ENCODE peak calls at places on chromosomes 11 and 22, in five cellular contexts. T, C, H, F and Q are unnamed samples.

GRCh38 chr11:71332046-71332445 is 79.7 kb upstream of the SHANK2 start:
- DNase-seq in C (no peak), H (no peak), T (no peak), F (no peak), Q (no peak)

GRCh38 chr22:47193606-47194316 is 431.3 kb downstream of the TBC1D22A start:
- DNase-seq in T (no peak), F (no peak), H (no peak), C (no peak), Q (no peak)

GRCh38 chr22:31199187-31199586 is 12.9 kb upstream of the LIMK2 start:
- DNase-seq in T (no peak), H (no peak), C (peak; percentile 50), F (no peak), Q (no peak)

GRCh38 chr11:100328626-100329340 is 358.3 kb upstream of the ARHGAP42 start:
- DNase-seq in F (no peak), T (peak; percentile 7), H (no peak), C (no peak), Q (no peak)

GRCh38 chr11:22711212-22711770 is 44.9 kb downstream of the GAS2 start:
- DNase-seq in H (no peak), T (no peak), F (no peak), C (no peak), Q (no peak)

GRCh38 chr11:128302425-128303186 is 284.8 kb downstream of the ETS1 start:
- DNase-seq in H (no peak), C (no peak), F (peak; percentile 82), T (no peak), Q (no peak)

GRCh38 chr11:11708256-11708655 is 86.5 kb upstream of the GALNT18 start:
- DNase-seq in T (no peak), F (no peak), H (no peak), C (no peak), Q (no peak)

GRCh38 chr22:38450234-38450797 is 4.7 kb downstream of the KCNJ4 start:
- DNase-seq in T (no peak), C (no peak), H (no peak), F (no peak), Q (no peak)

GRCh38 chr11:119320593-119321524 is 3.9 kb upstream of the MCAM start:
- DNase-seq in C (no peak), F (no peak), T (peak; percentile 65), H (peak; percentile 81), Q (no peak)

GRCh38 chr22:48824673-48825651 is 1002.7 kb downstream of the BRD1 start:
- DNase-seq in H (no peak), C (no peak), T (no peak), F (no peak), Q (no peak)

GRCh38 chr11:5367461-5368074 is 16.0 kb upstream of the OR51M1 start:
- DNase-seq in C (no peak), H (no peak), F (no peak), T (peak; percentile 93), Q (no peak)

DNA sequence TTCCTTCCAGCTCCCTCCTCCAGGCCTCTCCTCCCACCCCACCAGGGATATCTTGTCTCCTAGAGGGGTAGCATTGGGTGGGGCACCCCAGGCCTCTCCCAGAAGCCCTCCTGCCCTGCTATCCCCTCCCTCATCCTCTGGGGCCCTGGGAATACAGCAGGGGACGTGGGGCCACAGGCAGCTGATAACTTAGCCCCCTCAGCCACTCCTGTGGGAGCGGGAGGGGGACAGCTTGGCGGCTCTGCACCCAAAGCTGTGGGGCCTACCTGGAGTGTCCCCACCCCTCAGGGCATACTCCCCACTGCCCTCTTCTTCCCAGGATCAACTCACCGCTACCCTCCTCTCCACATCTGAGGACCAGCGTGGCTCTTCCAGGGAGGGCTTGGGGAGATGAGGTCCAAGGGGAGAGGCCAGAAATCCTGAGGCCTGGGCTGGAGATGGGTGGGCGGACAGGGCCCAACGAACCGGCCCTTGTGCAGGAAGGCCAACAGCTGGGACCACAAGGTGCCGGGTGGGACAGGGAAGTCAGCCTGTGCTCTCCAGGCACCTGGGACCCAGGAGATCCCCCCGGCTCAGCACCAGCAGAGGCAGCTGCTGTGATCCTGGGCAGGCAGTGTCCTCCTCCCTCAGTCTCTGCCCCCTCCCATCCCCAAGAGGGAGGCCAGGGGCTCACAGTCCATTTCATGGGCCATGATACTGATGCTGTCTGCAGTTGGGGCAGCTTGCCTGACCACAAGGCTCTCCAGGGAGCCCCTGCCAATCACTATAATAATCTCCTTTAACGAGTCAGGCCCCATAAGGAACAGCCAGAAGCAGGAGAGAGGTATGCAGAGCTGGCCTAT is 23.2 kb downstream of the NEAT1 start:
- DNase-seq in H (no peak), C (no peak), T (peak; percentile 37), F (no peak), Q (no peak)
- H3K9ac ChIP-seq in H (no peak overlapping the region), C (no peak overlapping the region), T (no peak overlapping the region), F (no peak overlapping the region), Q (no peak overlapping the region)

DNA sequence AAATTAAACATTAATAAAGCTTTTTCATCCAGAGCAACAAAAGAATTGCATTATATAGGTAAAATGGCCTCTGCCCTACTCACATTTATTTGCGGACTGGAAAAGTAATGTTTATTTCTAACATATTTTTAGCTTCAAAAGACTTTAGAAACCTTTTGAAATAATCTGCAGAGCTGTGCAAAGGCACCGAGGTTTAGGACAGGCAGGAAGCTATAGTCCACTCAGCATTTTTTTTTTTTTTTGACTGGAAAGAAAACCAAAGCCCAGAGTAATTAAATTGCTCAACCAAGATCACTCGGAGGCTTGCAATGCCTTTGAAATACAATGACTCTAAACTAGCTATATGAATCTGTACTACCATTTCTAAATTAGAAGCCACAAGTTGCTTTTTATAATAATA is 19.1 kb downstream of the BARX2 start:
- DNase-seq in T (no peak), C (peak; percentile 3), F (no peak), H (no peak), Q (no peak)
- TF ChIP-seq RFX5 in T (no peak), C (no peak), F (no peak), H (no peak), Q (no peak)

GRCh38 chr22:46052801-46053562 is 76.0 kb upstream of the WNT7B start:
- DNase-seq in C (no peak), T (no peak), F (no peak), H (no peak), Q (no peak)
- H3K9ac ChIP-seq in C (no peak overlapping the region), T (peak overlapping the region; percentile 51), F (peak overlapping the region; percentile 62), H (no peak overlapping the region), Q (no peak overlapping the region)

GRCh38 chr11:64239662-64240466 is 1.0 kb upstream of the FKBP2 start:
- DNase-seq in H (no peak), F (peak; percentile 36), T (no peak), C (no peak), Q (no peak)
- TF ChIP-seq RFX5 in H (no peak), F (no peak), T (no peak), C (no peak), Q (no peak)

GRCh38 chr11:60455531-60456042 is at the start of gene MS4A1:
- DNase-seq in T (no peak), H (no peak), F (peak; percentile 98), C (no peak), Q (no peak)

GRCh38 chr11:60459345-60459744 is 3.7 kb downstream of the MS4A1 start:
- DNase-seq in T (no peak), F (no peak), C (no peak), H (no peak), Q (no peak)

GRCh38 chr11:60457576-60457975 is 1.9 kb downstream of the MS4A1 start:
- DNase-seq in F (peak; percentile 83), T (no peak), H (no peak), C (no peak), Q (no peak)

DNA sequence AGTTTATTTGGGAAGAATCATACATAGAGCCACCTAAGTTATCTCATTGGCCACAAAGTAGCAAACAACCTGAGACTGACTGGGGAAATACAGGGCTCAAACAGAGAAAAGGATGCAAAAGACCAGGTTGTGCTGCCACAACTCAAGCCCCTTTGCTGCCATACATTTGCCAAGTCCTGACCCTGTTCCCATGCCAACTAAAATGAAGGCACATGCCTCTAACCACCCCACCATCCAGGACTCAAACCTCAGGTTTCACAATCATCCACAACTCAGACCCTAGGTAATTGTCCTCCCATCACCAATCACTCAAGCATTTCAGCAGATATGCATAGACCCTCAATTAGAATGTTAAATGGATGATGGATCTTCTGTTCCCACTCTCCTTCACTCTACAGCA is 1.4 kb upstream of the MS4A1 start:
- DNase-seq in H (no peak), F (peak; percentile 53), T (no peak), C (no peak), Q (no peak)
- H3K9ac ChIP-seq in H (no peak overlapping the region), F (no peak overlapping the region), T (no peak overlapping the region), C (no peak overlapping the region), Q (no peak overlapping the region)

DNA sequence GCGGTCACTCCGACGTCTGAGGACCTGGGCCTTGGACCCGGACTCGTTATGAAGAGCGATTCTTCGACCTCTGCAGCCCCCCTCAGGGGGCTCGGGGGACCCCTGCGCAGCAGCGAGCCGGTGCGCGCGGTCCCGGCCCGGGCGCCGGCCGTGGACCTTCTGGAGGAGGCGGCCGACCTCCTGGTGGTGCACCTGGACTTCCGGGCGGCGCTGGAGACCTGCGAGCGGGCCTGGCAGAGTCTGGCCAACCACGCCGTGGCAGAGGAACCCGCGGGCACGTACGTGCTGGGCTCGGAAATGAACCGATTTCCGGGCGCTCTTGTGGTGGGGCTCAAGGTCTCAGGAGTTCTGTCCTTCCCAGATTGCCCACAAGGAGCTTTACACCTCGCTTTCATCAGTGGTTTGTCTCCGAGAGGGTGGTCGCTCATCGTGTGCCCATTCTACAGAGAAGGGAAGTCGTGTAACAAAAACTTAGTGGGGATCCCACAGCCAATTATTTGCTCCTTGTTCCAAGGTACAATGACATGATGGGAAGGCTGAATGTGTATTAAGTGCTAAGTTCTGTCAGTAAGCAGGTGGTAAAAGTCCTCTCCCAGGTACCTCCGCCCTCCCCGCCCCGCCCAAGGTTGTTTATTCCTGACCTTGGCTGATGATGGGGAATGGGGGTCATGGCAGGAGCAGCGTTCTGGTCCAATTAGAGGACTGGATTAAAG is 695 bp downstream of the PEX26 start:
- DNase-seq in F (no peak), C (peak; percentile 34), T (peak; percentile 19), H (peak; percentile 75), Q (peak; percentile 62)
- TF ChIP-seq RFX5 in F (no peak), C (no peak), T (no peak), H (no peak), Q (no peak)

GRCh38 chr11:65402790-65403189 is 16.4 kb downstream of the FRMD8 start:
- DNase-seq in C (no peak), F (no peak), T (no peak), H (no peak), Q (no peak)
- H3K9ac ChIP-seq in C (no peak overlapping the region), F (no peak overlapping the region), T (no peak overlapping the region), H (no peak overlapping the region), Q (no peak overlapping the region)

DNA sequence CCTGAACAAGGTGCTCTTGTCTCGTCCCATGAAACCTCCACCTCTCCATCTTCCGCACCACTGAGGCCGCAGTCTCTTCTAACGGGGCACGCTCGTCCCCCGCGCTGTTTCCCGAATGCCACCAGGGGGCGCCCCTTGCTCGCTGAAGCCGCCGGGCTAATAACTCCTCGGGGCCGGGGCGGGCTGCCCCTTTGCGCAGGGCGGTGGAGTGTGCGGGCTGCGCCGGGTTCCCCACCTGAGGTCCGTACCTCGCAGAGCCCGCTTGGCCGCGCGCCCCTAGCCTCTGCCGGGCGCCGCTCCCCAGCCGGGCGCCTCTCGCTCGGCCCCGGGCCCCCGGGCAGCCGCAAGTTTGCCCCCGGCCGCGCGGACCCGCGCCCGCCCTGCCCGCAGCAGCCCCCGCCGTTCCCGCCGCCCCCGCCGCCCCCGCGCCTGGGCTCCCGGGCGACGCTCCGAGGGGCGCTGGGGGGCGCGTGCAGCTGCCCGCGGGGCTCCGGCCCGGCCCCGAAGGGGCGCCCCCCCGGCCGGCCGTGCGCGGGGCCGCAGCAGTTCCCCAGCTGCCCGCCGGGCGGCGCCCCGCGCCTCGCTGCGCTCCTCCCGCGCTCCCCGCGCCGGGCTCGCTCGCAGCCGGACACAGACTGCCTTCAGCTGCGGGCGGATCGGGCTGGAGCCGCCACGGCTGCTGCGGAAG is at the start of gene GRIK4:
- DNase-seq in T (peak; percentile 57), H (peak; percentile 95), F (no peak), C (peak; percentile 52), Q (peak; percentile 97)
- TF ChIP-seq RFX5 in T (no peak), H (no peak), F (no peak), C (no peak), Q (no peak)